ENCODE peak calls at places on chromosomes 6 and 20, in four cellular contexts. U is PC-9, N is dorsolateral prefrontal cortex, V is stomach. K is an unnamed sample.
A peak's percentile ranks its signal among the peaks of the same experiment; 100 is the strongest.

GRCh38 chr6:31113861-31114539 is 600 bp upstream of the PSORS1C1 start:
- DNase-seq in U (no peak), N (no peak), V (no peak), K (no peak)

GRCh38 chr6:166636191-166636938 is 9.3 kb upstream of the RPS6KA2 start:
- DNase-seq in U (no peak), N (no peak), V (no peak), K (peak; percentile 13)

GRCh38 chr6:113644861-113645575 is 212.1 kb upstream of the MARCKS start:
- DNase-seq in U (no peak), N (no peak), V (no peak), K (no peak)

GRCh38 chr20:63694596-63695418 is 1.6 kb upstream of the TNFRSF6B start:
- DNase-seq in U (no peak), N (peak; percentile 36), V (no peak), K (no peak)

GRCh38 chr20:31760457-31761240 is 21.6 kb downstream of the TPX2 start:
- DNase-seq in U (no peak), N (no peak), V (no peak), K (no peak)

GRCh38 chr6:626236-626635 is 30.7 kb downstream of the HUS1B start:
- DNase-seq in U (no peak), N (no peak), V (no peak), K (no peak)

GRCh38 chr6:43043310-43043709 is 10.3 kb downstream of the CUL7 start:
- DNase-seq in U (no peak), N (no peak), V (no peak), K (no peak)

GRCh38 chr20:38859070-38859690 is 53.7 kb downstream of the PPP1R16B start:
- DNase-seq in U (no peak), N (no peak), V (no peak), K (no peak)

GRCh38 chr20:10595230-10595629 is 78.6 kb downstream of the JAG1 start:
- DNase-seq in U (no peak), N (no peak), V (no peak), K (no peak)

GRCh38 chr20:62662422-62662821 is 20.1 kb downstream of the SLCO4A1 start:
- DNase-seq in U (no peak), N (no peak), V (no peak), K (no peak)

GRCh38 chr20:62641749-62642665 is at the start of gene SLCO4A1:
- DNase-seq in U (peak; percentile 91), N (peak; percentile 82), V (peak; percentile 90), K (peak; percentile 83)

GRCh38 chr6:152746172-152746553 is 4.4 kb upstream of the VIP start:
- DNase-seq in U (no peak), N (no peak), V (no peak), K (no peak)

GRCh38 chr6:122276637-122277036 is 122.8 kb upstream of the HSF2 start:
- DNase-seq in U (no peak), N (no peak), V (no peak), K (no peak)

GRCh38 chr20:19757487-19757972 is 528 bp upstream of the RIN2 start:
- DNase-seq in U (peak; percentile 79), N (peak; percentile 53), V (peak; percentile 84), K (peak; percentile 83)

GRCh38 chr20:57662028-57662312 is 41.7 kb upstream of the ZBP1 start:
- DNase-seq in U (no peak), N (no peak), V (peak; percentile 19), K (no peak)

DNA sequence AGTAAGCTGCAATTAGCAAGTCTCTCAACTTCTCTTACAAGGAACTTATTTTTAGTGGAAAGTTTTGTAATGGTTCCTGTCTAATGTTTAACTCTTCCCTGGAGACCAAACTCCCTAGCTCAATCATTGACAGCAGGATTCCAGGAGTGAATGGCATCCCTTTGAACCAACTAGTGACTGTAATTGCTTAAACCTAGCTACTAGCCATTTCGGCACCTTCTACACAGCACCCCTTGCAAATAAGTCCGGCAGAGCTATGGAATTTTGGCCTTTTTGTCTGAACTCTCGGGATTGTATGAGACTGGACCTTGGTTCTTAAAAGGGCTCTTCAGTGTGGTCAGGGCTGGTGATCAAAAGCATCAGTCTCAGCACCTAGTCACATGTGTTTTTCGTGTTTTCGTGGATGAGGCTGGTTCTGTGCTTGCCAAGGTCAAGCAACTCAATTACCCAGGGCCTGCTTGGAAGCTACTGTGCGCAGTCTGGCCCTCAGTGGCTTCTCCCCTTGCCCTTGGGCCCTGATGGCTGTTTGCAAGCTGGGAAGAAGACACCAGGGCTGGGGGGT is 135.3 kb upstream of the NEDD9 start:
- DNase-seq in U (no peak), N (no peak), V (no peak), K (no peak)
- H3K27ac ChIP-seq in U (no peak overlapping the region), N (no peak overlapping the region), V (peak overlapping the region; percentile 73), K (peak overlapping the region; percentile 93)

GRCh38 chr6:118876201-118876600 is 17.8 kb upstream of the ASF1A start:
- DNase-seq in U (no peak), N (no peak), V (no peak), K (no peak)
- H3K27ac ChIP-seq in U (no peak overlapping the region), N (no peak overlapping the region), V (no peak overlapping the region), K (no peak overlapping the region)

GRCh38 chr6:145836170-145836569 is 21.6 kb upstream of the FBXO30 start:
- DNase-seq in U (no peak), N (no peak), V (no peak), K (no peak)
- H3K27ac ChIP-seq in U (no peak overlapping the region), N (no peak overlapping the region), V (no peak overlapping the region), K (no peak overlapping the region)

DNA sequence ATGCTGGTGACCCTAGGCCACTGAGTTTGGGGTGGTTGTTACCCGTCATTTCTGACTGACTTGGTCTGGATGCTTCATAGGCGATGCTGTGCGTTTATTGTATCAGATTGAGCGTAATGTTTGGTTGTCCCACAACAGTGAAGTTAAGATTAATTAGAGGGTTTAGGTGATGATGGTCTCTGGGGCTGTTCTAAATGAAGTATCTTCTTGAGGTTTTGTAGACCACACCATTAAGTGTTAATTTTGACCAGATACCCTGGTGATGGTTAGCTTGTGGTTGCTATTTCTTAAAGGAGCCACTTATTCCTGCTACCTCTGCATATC is 132.8 kb downstream of the ARID1B start:
- DNase-seq in U (no peak), N (no peak), V (no peak), K (no peak)
- H3K27ac ChIP-seq in U (no peak overlapping the region), N (no peak overlapping the region), V (no peak overlapping the region), K (no peak overlapping the region)

DNA sequence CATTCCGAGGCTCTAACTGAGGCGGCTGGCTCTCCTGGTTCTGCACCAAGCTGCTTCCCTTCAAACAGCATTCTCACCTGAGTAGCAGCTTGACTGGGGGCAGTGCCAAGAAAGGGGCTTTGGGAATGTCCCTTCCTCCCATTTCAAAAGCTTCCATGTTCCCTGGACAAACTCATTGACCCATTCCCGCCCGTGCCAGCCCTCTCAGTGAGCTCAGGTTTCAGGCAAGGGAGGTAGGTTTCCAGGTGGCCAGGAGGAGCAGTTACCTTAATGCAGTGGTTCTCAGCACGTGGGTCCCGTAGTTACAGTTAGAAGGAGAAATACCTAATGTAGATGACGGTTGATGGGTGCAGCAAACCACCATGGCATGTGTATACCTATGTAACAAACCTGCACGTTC is 135.2 kb downstream of the ELOVL4 start:
- DNase-seq in U (no peak), N (no peak), V (no peak), K (no peak)
- H3K27ac ChIP-seq in U (no peak overlapping the region), N (no peak overlapping the region), V (no peak overlapping the region), K (no peak overlapping the region)

GRCh38 chr6:143337201-143337949 is 113.1 kb downstream of the ADAT2 start:
- DNase-seq in U (peak; percentile 26), N (no peak), V (peak; percentile 30), K (peak; percentile 66)
- H3K27ac ChIP-seq in U (peak overlapping the region; percentile 87), N (no peak overlapping the region), V (no peak overlapping the region), K (no peak overlapping the region)

GRCh38 chr20:43459022-43459942 is 1.6 kb downstream of the SRSF6 start:
- DNase-seq in U (no peak), N (no peak), V (no peak), K (peak; percentile 42)
- H3K27ac ChIP-seq in U (peak overlapping the region; percentile 3), N (no peak overlapping the region), V (peak overlapping the region; percentile 100), K (peak overlapping the region; percentile 100)

DNA sequence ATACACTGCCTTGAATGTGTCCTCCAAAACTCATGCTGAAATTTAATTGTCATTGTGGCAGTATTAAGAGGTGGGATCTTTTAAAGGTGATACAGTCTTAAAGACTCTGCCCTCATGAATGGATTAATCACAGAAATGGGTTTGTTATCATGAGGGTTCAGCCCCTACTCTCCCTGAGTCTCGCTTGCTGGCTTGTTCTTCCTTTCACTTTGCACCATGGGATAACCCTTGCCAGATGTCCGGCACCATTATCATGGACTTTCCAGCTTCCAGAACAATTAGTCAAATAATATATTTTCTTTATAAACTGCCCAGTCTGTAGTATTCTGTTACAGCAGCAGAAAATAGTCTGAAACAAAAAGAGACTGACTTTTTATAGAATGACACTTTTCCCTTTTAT is 67.9 kb upstream of the TENT5A start:
- DNase-seq in U (no peak), N (no peak), V (no peak), K (no peak)
- H3K27ac ChIP-seq in U (no peak overlapping the region), N (no peak overlapping the region), V (peak overlapping the region; percentile 2), K (no peak overlapping the region)

DNA sequence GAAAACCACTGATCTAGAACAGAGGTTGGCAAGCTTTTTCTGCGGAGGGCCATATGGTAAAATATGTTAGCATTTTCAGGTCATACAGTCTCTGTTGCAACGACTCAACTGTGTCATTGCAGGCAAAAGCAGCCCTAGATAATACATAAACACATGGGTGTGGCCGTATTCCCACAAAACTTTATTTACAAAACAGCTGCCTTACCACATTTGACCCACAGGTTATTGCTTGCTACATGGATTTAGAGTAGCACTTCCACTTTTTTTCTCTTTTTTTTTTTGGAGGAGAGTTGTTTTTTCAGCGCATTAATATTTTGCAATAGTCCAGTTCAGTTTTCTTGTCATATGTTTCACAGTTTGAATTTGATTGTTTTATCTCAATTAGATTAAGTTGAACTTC is 2.5 kb upstream of the IGF2R start:
- DNase-seq in U (no peak), N (no peak), V (no peak), K (no peak)
- H3K27ac ChIP-seq in U (no peak overlapping the region), N (no peak overlapping the region), V (no peak overlapping the region), K (no peak overlapping the region)

K was measured in testis.